ENCODE peak calls at places on chromosomes 6 and 20, in ten cellular contexts. F, C, W, S, B, T, V, Y, J and P are unnamed samples.

GRCh38 chr20:6746901-6747609 is 20.4 kb upstream of the BMP2 start:
- DNase-seq in F (no peak), C (peak; percentile 35), W (no peak), S (no peak), B (no peak), T (no peak), V (peak; percentile 28), Y (no peak), J (no peak), P (no peak)

GRCh38 chr20:1764136-1765033 is 106.8 kb upstream of the SIRPG start:
- DNase-seq in F (peak; percentile 53), C (peak; percentile 85), W (peak; percentile 64), S (peak; percentile 78), B (peak; percentile 78), T (peak; percentile 55), V (peak; percentile 86), Y (peak; percentile 84), J (peak; percentile 79), P (peak; percentile 85)

GRCh38 chr6:33742837-33743236 is 3.9 kb downstream of the IP6K3 start:
- DNase-seq in F (no peak), C (no peak), W (peak; percentile 33), S (no peak), B (no peak), T (no peak), V (no peak), Y (no peak), J (no peak), P (no peak)

GRCh38 chr20:17641993-17642392 is 40.0 kb downstream of the RRBP1 start:
- DNase-seq in F (no peak), C (no peak), W (no peak), S (no peak), B (no peak), T (no peak), V (no peak), Y (no peak), J (no peak), P (no peak)

GRCh38 chr20:35305682-35306556 is 13.7 kb upstream of the FAM83C start:
- DNase-seq in F (no peak), C (peak; percentile 100), W (no peak), S (peak; percentile 97), B (peak; percentile 100), T (no peak), V (peak; percentile 100), Y (peak; percentile 94), J (no peak), P (peak; percentile 100)

GRCh38 chr6:123415844-123416468 is 220.8 kb downstream of the TRDN start:
- DNase-seq in F (no peak), C (peak; percentile 52), W (peak; percentile 46), S (peak; percentile 50), B (peak; percentile 60), T (peak; percentile 18), V (peak; percentile 37), Y (peak; percentile 80), J (no peak), P (peak; percentile 69)

GRCh38 chr6:137013031-137013430 is 31.7 kb downstream of the IL20RA start:
- DNase-seq in F (no peak), C (no peak), W (no peak), S (no peak), B (peak; percentile 45), T (no peak), V (no peak), Y (no peak), J (no peak), P (no peak)

GRCh38 chr20:46699651-46700359 is 9.6 kb upstream of the SLC2A10 start:
- DNase-seq in F (no peak), C (peak; percentile 50), W (peak; percentile 17), S (no peak), B (peak; percentile 72), T (no peak), V (peak; percentile 52), Y (peak; percentile 40), J (no peak), P (peak; percentile 81)

GRCh38 chr6:80132942-80133517 is 26.6 kb downstream of the BCKDHB start:
- DNase-seq in F (peak; percentile 6), C (peak; percentile 75), W (peak; percentile 71), S (peak; percentile 47), B (peak; percentile 75), T (peak; percentile 21), V (peak; percentile 72), Y (peak; percentile 81), J (peak; percentile 52), P (peak; percentile 66)

GRCh38 chr20:13736792-13737191 is 47.9 kb downstream of the ESF1 start:
- DNase-seq in F (no peak), C (peak; percentile 93), W (no peak), S (no peak), B (peak; percentile 1), T (no peak), V (peak; percentile 81), Y (no peak), J (no peak), P (no peak)

GRCh38 chr6:113184291-113184690 is 672.9 kb upstream of the MARCKS start:
- DNase-seq in F (no peak), C (peak; percentile 90), W (no peak), S (no peak), B (peak; percentile 86), T (no peak), V (peak; percentile 94), Y (no peak), J (no peak), P (no peak)

GRCh38 chr6:27836080-27836782 is 76.0 kb downstream of the OR2B2 start:
- DNase-seq in F (no peak), C (no peak), W (no peak), S (no peak), B (no peak), T (no peak), V (no peak), Y (no peak), J (no peak), P (no peak)